ENCODE peak calls at places on chromosome 18, in four cellular contexts. One of them, this sample, is unnamed.
A peak's percentile ranks its signal among the peaks of the same experiment; 100 is the strongest.

GRCh38 chr18:54134053-54134452 is 90.4 kb downstream of the MBD2 start:
- ATAC-seq in K562: no peak
- ATAC-seq in HepG2: no peak
- ATAC-seq in upper lobe of left lung: no peak
- ATAC-seq in this sample: no peak

GRCh38 chr18:77478619-77479018 is 229.0 kb downstream of the GALR1 start:
- ATAC-seq in K562: peak; percentile 55
- ATAC-seq in HepG2: peak; percentile 37
- ATAC-seq in upper lobe of left lung: peak; percentile 46
- ATAC-seq in this sample: peak; percentile 87

GRCh38 chr18:33821503-33821902 is 243.5 kb downstream of the ASXL3 start:
- ATAC-seq in K562: no peak
- ATAC-seq in HepG2: no peak
- ATAC-seq in upper lobe of left lung: no peak
- ATAC-seq in this sample: peak; percentile 72

GRCh38 chr18:62850619-62851306 is 135.4 kb downstream of the PHLPP1 start:
- ATAC-seq in K562: peak; percentile 91
- ATAC-seq in HepG2: no peak
- ATAC-seq in upper lobe of left lung: peak; percentile 19
- ATAC-seq in this sample: no peak

GRCh38 chr18:79971211-79971952 is 6.9 kb downstream of the HSBP1L1 start:
- ATAC-seq in K562: no peak
- ATAC-seq in HepG2: peak; percentile 11
- ATAC-seq in upper lobe of left lung: no peak
- ATAC-seq in this sample: no peak

GRCh38 chr18:50847192-50847591 is 27.4 kb upstream of the MRO start:
- ATAC-seq in K562: no peak
- ATAC-seq in HepG2: no peak
- ATAC-seq in upper lobe of left lung: no peak
- ATAC-seq in this sample: no peak

GRCh38 chr18:12038082-12038660 is 55.5 kb upstream of the ANKRD62 start:
- ATAC-seq in K562: peak; percentile 11
- ATAC-seq in HepG2: peak; percentile 10
- ATAC-seq in upper lobe of left lung: peak; percentile 12
- ATAC-seq in this sample: peak; percentile 20

GRCh38 chr18:48430162-48430561 is 21.0 kb upstream of the ZBTB7C start:
- ATAC-seq in K562: no peak
- ATAC-seq in HepG2: no peak
- ATAC-seq in upper lobe of left lung: no peak
- ATAC-seq in this sample: no peak

GRCh38 chr18:79046522-79046921 is 22.7 kb upstream of the ATP9B start:
- ATAC-seq in K562: no peak
- ATAC-seq in HepG2: peak; percentile 68
- ATAC-seq in upper lobe of left lung: peak; percentile 36
- ATAC-seq in this sample: no peak

GRCh38 chr18:48848641-48849143 is 102.1 kb downstream of the SMAD7 start:
- ATAC-seq in K562: no peak
- ATAC-seq in HepG2: no peak
- ATAC-seq in upper lobe of left lung: peak; percentile 13
- ATAC-seq in this sample: peak; percentile 44

GRCh38 chr18:63224574-63224973 is 95.0 kb downstream of the BCL2 start:
- ATAC-seq in K562: no peak
- ATAC-seq in HepG2: no peak
- ATAC-seq in upper lobe of left lung: no peak
- ATAC-seq in this sample: no peak

GRCh38 chr18:47881042-47881441 is 49.4 kb downstream of the SMAD2 start:
- ATAC-seq in K562: no peak
- ATAC-seq in HepG2: no peak
- ATAC-seq in upper lobe of left lung: no peak
- ATAC-seq in this sample: no peak

GRCh38 chr18:14025306-14025940 is 106.8 kb downstream of the ZNF519 start:
- ATAC-seq in K562: no peak
- ATAC-seq in HepG2: no peak
- ATAC-seq in upper lobe of left lung: no peak
- ATAC-seq in this sample: no peak

GRCh38 chr18:70280007-70280925 is 8.6 kb upstream of the SOCS6 start:
- ATAC-seq in K562: peak; percentile 27
- ATAC-seq in HepG2: no peak
- ATAC-seq in upper lobe of left lung: peak; percentile 7
- ATAC-seq in this sample: no peak

DNA sequence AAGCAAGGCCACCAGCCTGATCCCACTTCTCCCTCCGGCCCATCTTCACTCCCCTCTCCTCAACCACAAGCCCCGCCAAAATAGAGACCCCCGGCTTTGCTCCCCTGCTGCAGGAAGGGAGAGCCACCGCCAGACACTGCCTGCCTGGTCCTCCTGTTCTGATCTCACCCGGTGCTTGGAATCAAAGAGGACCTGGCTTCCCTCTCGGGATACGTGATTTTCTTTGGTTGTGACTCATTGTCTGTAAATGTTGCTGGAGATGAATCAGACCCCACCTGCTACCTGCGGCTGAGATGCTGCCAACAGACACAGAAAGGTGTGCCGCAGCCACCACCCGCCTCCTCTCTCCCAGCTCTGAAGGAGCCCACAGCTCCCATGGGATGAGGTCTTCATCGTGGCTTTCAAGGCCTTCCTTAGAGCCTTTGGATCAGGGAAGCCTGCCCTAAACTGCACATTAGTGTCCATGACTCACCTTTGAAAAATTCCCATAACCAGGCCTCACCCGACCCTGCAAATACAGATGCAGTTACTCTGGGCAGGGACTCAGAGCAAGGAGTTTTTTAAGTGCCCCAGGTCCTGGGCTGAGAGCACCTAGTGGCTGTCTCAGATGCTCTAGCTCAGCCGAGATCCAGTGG is 79.4 kb upstream of the ZNF532 start:
- ATAC-seq in K562: no peak
- ATAC-seq in HepG2: no peak
- ATAC-seq in upper lobe of left lung: peak; percentile 68
- ATAC-seq in this sample: no peak
- TF ChIP-seq POLR2AphosphoS5 in K562: no peak
- TF ChIP-seq POLR2AphosphoS5 in HepG2: no peak
- TF ChIP-seq POLR2AphosphoS5 in upper lobe of left lung: no peak
- TF ChIP-seq POLR2AphosphoS5 in this sample: no peak

DNA sequence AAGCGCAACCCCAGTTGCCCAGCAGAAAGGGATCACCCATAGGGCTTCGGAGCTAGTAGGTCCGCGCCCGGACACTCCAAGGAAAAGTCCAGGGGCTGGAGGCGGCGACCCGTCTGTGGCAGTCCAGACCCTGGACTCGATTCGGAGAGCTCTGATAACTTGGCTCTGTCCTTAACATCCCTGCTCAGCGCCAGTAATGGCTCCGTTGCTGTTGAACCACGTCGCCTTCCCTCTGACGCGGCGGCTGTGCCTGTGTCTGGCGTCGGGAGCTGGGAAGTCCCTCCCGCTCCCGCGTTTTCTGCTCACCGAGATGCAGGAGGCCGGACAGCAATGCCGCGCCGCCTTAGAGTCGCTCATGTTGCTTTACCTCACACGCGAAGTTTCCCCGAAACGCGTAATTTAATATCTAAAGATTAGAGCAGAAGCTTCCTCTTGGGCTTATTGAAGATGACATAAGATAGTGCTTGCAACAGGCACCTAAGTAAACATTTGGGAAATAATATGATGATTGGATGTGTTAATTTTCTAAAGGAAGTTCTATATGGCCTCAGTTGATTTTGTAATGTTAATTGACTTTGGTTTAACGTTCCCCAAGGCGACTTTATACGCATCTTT is 1.3 kb upstream of the ZBTB14 start:
- ATAC-seq in K562: peak; percentile 72
- ATAC-seq in HepG2: no peak
- ATAC-seq in upper lobe of left lung: peak; percentile 73
- ATAC-seq in this sample: peak; percentile 51
- TF ChIP-seq EP300 in K562: no peak
- TF ChIP-seq EP300 in HepG2: no peak
- TF ChIP-seq EP300 in upper lobe of left lung: no peak
- TF ChIP-seq EP300 in this sample: no peak

GRCh38 chr18:73881396-73881795 is 266.2 kb downstream of the FBXO15 start:
- ATAC-seq in K562: no peak
- ATAC-seq in HepG2: no peak
- ATAC-seq in upper lobe of left lung: no peak
- ATAC-seq in this sample: no peak
- TF ChIP-seq POLR2AphosphoS5 in K562: no peak
- TF ChIP-seq POLR2AphosphoS5 in HepG2: no peak
- TF ChIP-seq POLR2AphosphoS5 in upper lobe of left lung: no peak
- TF ChIP-seq POLR2AphosphoS5 in this sample: no peak

GRCh38 chr18:4640349-4641012 is 185.4 kb upstream of the DLGAP1 start:
- ATAC-seq in K562: no peak
- ATAC-seq in HepG2: no peak
- ATAC-seq in upper lobe of left lung: no peak
- ATAC-seq in this sample: no peak
- TF ChIP-seq EP300 in K562: no peak
- TF ChIP-seq EP300 in HepG2: no peak
- TF ChIP-seq EP300 in upper lobe of left lung: no peak
- TF ChIP-seq EP300 in this sample: no peak

DNA sequence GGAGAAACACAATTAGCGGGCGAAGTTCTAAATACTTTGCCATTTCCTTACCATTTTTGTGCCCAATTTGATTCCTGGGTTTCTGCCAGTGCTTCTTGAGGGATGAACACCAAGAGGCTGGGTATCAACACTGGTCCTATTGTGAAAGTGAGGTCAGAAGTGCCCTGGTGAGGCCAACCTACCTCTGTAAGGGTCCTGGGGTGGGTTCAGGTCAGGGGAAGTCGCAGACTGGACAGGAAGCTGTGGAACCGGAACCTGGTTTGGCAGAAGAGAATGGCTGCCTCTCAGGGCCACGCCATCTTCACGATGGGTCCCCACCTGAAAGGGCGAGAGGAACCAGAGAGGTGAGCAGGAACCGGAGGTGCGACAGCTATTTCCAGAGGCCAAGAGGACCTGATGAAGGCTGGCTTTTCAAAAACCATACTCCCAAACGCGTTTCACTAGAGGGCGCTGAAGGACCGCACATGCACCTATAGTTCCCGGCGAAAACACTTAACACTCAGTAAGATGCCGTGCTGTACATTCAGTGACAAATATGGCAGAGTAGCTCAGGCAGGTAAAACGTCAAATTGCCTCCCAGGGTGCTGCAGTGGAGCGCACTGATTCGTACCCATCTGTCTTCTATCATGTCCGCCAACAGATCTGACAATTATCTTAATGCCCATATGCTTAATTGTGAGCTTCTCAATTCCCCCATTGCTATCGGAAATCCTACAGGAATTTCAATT is 275.3 kb upstream of the CCDC68 start:
- ATAC-seq in K562: peak; percentile 93
- ATAC-seq in HepG2: peak; percentile 98
- ATAC-seq in upper lobe of left lung: peak; percentile 86
- ATAC-seq in this sample: peak; percentile 79
- TF ChIP-seq POLR2AphosphoS5 in K562: no peak
- TF ChIP-seq POLR2AphosphoS5 in HepG2: no peak
- TF ChIP-seq POLR2AphosphoS5 in upper lobe of left lung: no peak
- TF ChIP-seq POLR2AphosphoS5 in this sample: no peak

DNA sequence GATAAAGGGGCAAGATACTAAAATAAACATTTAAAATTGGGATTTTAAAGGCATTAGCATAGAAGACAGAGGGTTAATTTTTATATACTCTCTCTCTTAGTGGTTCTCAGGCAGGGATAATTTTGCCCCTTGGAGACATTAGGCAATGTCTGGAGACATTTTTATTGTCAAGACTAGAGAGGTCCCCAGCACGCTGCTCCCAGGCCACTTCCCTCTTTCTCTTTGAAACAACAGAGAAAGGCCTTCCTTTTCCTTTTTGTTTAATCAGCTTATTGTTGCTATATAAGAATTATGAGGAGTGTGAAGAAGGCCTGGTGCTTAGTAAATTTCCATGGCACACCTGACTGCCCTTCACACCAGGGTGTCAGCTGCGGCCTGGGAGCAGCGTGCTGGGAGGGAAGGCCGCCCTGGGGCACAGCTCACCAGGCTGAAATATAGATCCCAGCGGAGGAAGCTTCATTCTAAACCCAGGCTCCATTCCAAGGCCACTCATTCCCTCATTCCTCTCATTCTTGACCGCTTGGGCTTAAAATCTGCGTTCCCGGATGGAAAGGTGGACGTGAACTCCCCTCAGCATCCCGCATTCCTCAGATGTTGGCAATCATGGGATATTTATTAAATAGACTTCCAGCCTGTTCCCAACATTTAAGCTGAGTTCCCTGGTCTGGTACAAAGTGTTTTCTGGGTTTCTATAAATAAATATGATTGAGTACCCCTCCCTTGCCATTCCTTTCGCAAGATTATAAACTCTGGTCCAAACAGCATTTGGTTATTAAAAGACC is 22.5 kb downstream of the SLC14A2 start:
- ATAC-seq in K562: no peak
- ATAC-seq in HepG2: no peak
- ATAC-seq in upper lobe of left lung: no peak
- ATAC-seq in this sample: peak; percentile 92
- TF ChIP-seq EP300 in K562: no peak
- TF ChIP-seq EP300 in HepG2: no peak
- TF ChIP-seq EP300 in upper lobe of left lung: no peak
- TF ChIP-seq EP300 in this sample: peak; percentile 81

GRCh38 chr18:37270046-37270665 is 295.4 kb downstream of the CELF4 start:
- ATAC-seq in K562: peak; percentile 68
- ATAC-seq in HepG2: peak; percentile 22
- ATAC-seq in upper lobe of left lung: peak; percentile 45
- ATAC-seq in this sample: no peak

GRCh38 chr18:37265382-37265781 is 300.2 kb downstream of the CELF4 start:
- ATAC-seq in K562: no peak
- ATAC-seq in HepG2: no peak
- ATAC-seq in upper lobe of left lung: no peak
- ATAC-seq in this sample: no peak

GRCh38 chr18:37264956-37265355 is 300.6 kb downstream of the CELF4 start:
- ATAC-seq in K562: no peak
- ATAC-seq in HepG2: no peak
- ATAC-seq in upper lobe of left lung: no peak
- ATAC-seq in this sample: no peak

GRCh38 chr18:37261988-37262387 is 303.6 kb downstream of the CELF4 start:
- ATAC-seq in K562: no peak
- ATAC-seq in HepG2: no peak
- ATAC-seq in upper lobe of left lung: no peak
- ATAC-seq in this sample: no peak

GRCh38 chr18:37266290-37266689 is 299.3 kb downstream of the CELF4 start:
- ATAC-seq in K562: peak; percentile 82
- ATAC-seq in HepG2: peak; percentile 89
- ATAC-seq in upper lobe of left lung: no peak
- ATAC-seq in this sample: no peak
- TF ChIP-seq POLR2AphosphoS5 in K562: no peak
- TF ChIP-seq POLR2AphosphoS5 in HepG2: no peak
- TF ChIP-seq POLR2AphosphoS5 in upper lobe of left lung: no peak
- TF ChIP-seq POLR2AphosphoS5 in this sample: no peak

DNA sequence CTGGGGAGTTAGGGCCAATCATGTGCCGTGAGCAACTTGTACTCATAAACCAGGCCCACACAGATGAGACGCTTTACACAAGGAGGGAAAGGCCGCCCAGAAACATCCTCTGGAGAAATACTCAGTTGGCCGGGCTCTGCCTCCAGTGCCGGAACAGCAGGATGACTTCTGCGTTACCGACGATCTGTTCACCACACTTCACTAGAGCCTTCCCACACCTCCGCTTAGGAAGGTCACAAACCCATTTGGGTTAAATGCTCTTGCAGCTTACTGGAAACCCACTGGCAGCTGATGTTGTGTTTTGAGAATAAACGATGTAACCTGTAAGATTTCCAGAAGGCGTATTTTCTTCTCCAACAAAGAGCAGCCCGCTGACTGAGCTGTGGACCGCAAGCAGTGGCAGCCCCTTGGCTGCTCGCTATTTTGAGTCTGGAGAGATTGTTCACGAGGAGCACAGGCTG is 44.1 kb downstream of the COLEC12 start:
- ATAC-seq in K562: no peak
- ATAC-seq in HepG2: no peak
- ATAC-seq in upper lobe of left lung: peak; percentile 58
- ATAC-seq in this sample: peak; percentile 74
- TF ChIP-seq EP300 in K562: no peak
- TF ChIP-seq EP300 in HepG2: no peak
- TF ChIP-seq EP300 in upper lobe of left lung: no peak
- TF ChIP-seq EP300 in this sample: no peak